ENCODE peak calls at places on chromosome 2, in four cellular contexts. X is upper lobe of left lung, R is HepG2, J is K562. B is an unnamed sample.

GRCh38 chr2:240958366-240959213 is 39.8 kb upstream of the SNED1 start:
- DNase-seq in X (no peak), R (no peak), J (no peak), B (no peak)

GRCh38 chr2:222504191-222504590 is 79.8 kb downstream of the SGPP2 start:
- DNase-seq in X (no peak), R (no peak), J (no peak), B (no peak)

GRCh38 chr2:127187831-127188230 is 32.3 kb downstream of the CYP27C1 start:
- DNase-seq in X (no peak), R (no peak), J (no peak), B (no peak)

GRCh38 chr2:240891492-240892340 is 4.2 kb downstream of the MAB21L4 start:
- DNase-seq in X (no peak), R (no peak), J (no peak), B (no peak)

GRCh38 chr2:209441541-209441940 is 17.7 kb downstream of the MAP2 start:
- DNase-seq in X (no peak), R (no peak), J (no peak), B (no peak)

GRCh38 chr2:50066858-50067257 is 912.5 kb upstream of the FSHR start:
- DNase-seq in X (no peak), R (no peak), J (no peak), B (no peak)

GRCh38 chr2:949384-949893 is 1.2 kb upstream of the SNTG2 start:
- DNase-seq in X (no peak), R (no peak), J (no peak), B (peak)

GRCh38 chr2:115880558-115880957 is 1438.1 kb downstream of the DPP10 start:
- DNase-seq in X (no peak), R (no peak), J (peak), B (no peak)

GRCh38 chr2:84980263-84980983 is 9.5 kb downstream of the KCMF1 start:
- DNase-seq in X (no peak), R (no peak), J (no peak), B (no peak)

GRCh38 chr2:95539836-95540235 is 52.0 kb upstream of the TRIM43 start:
- DNase-seq in X (no peak), R (no peak), J (no peak), B (no peak)

GRCh38 chr2:22697054-22697453 is 687.9 kb upstream of the KLHL29 start:
- DNase-seq in X (no peak), R (no peak), J (no peak), B (no peak)

GRCh38 chr2:56754627-56755026 is 570.8 kb downstream of the CCDC85A start:
- DNase-seq in X (no peak), R (no peak), J (no peak), B (no peak)

GRCh38 chr2:149375801-149376349 is 45.5 kb downstream of the LYPD6 start:
- DNase-seq in X (no peak), R (no peak), J (no peak), B (no peak)

GRCh38 chr2:2107140-2107539 is 223.9 kb downstream of the MYT1L start:
- DNase-seq in X (no peak), R (no peak), J (no peak), B (no peak)

GRCh38 chr2:174778479-174778962 is 14.2 kb upstream of the CHRNA1 start:
- DNase-seq in X (peak), R (peak), J (no peak), B (no peak)

GRCh38 chr2:184031402-184032147 is 566.8 kb upstream of the ZNF804A start:
- DNase-seq in X (no peak), R (no peak), J (no peak), B (no peak)

GRCh38 chr2:20186078-20186854 is 38.7 kb downstream of the SDC1 start:
- DNase-seq in X (peak), R (peak), J (peak), B (no peak)
- H3K27ac ChIP-seq in X (peak), R (peak), J (peak), B (no peak)

DNA sequence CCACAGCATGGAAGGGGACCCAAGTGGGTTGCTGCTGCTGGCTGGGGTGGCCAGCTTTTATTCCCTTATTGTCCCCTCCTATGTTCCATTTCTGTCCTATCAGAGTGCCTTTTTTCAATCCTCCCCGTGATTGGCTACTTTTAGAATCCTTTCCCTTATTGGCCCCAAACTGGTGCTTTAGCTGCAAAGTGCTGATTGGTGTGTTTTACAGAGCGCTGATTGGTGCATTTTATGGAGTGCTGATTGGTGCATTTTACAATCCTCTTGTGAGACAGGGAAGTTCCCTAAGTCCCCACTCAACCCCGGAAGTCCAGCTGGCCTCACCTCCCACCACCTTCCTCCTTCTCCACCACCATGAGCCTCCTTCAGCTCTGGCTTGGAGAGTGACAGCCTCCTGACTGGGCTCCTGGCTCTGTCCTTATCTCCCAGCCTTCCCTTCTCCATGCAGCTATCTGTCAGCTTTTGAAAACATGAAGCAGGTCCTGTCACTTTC is 20.7 kb upstream of the PLB1 start:
- DNase-seq in X (no peak), R (no peak), J (no peak), B (no peak)
- TF ChIP-seq POLR2AphosphoS5 in X (no peak), R (no peak), J (no peak), B (no peak)

GRCh38 chr2:38178556-38179419 is 102.8 kb upstream of the CYP1B1 start:
- DNase-seq in X (peak), R (no peak), J (no peak), B (no peak)
- TF ChIP-seq EP300 in X (no peak), R (no peak), J (no peak), B (no peak)

DNA sequence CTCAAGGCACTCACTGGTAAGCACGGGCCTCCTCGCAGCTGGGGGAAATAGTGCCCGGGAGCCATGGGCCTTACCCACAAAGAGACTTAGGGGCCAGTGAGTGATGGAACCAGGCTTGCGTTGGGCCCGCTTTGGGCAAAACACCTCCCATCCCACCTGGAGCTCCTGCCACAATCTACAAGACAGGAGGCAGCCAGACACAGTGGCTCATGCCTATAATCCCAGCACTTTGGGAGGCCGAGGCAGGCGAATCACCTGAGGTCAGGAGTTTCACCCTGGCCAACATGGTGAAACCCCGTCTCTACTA is 88.2 kb downstream of the TFCP2L1 start:
- DNase-seq in X (no peak), R (no peak), J (no peak), B (no peak)
- H3K27ac ChIP-seq in X (peak), R (no peak), J (no peak), B (peak)

GRCh38 chr2:150517951-150518680 is 30.6 kb upstream of the RND3 start:
- DNase-seq in X (no peak), R (no peak), J (no peak), B (no peak)
- TF ChIP-seq POLR2AphosphoS5 in X (no peak), R (no peak), J (no peak), B (no peak)

GRCh38 chr2:220181158-220181557 is 553.7 kb downstream of the SLC4A3 start:
- DNase-seq in X (no peak), R (no peak), J (no peak), B (no peak)

GRCh38 chr2:220182790-220183189 is 555.4 kb downstream of the SLC4A3 start:
- DNase-seq in X (no peak), R (no peak), J (no peak), B (no peak)

GRCh38 chr2:220174826-220175225 is 547.4 kb downstream of the SLC4A3 start:
- DNase-seq in X (no peak), R (no peak), J (no peak), B (no peak)

GRCh38 chr2:220175967-220176366 is 548.5 kb downstream of the SLC4A3 start:
- DNase-seq in X (no peak), R (no peak), J (no peak), B (no peak)

DNA sequence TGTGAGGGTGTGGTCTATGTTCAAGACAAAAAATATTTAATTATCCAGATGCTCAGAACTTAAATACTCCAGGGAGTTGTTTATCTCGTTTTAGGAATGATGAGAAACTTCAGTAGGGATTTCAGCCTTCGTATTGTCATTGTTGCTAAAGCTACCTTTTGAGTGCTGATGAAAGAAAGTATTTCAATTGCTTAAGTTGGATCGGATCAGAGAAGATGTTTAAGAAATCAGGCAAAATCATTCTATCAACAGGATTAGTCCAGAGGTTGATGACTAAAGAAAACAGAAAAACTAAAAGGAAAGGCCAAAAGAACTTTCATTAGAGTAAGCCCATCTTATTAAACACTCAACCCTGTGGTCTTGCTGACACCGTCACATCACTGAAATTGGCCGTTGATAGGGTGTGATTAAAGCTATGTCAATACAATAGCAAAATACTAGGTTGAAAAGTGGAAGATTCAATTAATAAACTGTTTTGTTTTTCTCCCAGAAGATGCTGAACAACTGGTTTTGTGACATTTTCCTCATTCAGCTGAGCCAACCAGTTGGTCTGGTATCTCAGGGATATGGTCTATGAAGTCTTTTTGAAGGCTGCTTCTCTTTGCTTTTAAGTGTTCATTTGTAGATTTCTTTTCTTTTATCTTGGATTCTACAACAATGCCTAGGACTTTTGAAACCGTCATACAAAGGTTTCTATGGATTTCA is 551.7 kb downstream of the SLC4A3 start:
- DNase-seq in X (no peak), R (no peak), J (no peak), B (no peak)
- TF ChIP-seq EP300 in X (no peak), R (no peak), J (no peak), B (no peak)

GRCh38 chr2:179020156-179020750 is 29.7 kb downstream of the CCDC141 start:
- DNase-seq in X (peak), R (peak), J (peak), B (no peak)
- H3K27ac ChIP-seq in X (no peak), R (no peak), J (no peak), B (no peak)

DNA sequence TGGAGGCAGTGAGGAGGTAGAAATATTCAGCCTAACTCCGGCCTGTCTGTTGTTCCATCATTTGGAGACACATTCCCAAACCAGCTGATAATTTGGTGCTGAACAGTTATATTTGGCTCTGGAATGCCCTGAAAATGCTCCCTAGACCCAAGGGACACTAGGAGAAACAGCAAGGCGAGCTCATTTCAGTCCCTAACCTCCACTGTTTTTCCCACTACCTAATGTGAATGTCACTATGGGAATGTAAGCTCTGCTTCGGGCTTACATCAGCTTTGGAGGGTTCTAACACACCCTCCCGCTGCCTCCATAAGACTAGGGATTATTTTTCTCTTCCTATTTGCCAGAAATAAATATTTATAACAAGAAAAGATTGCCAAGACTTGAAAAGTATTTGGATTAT is 103.5 kb downstream of the ANTXR1 start:
- DNase-seq in X (no peak), R (no peak), J (no peak), B (peak)
- TF ChIP-seq POLR2AphosphoS5 in X (no peak), R (no peak), J (no peak), B (no peak)

DNA sequence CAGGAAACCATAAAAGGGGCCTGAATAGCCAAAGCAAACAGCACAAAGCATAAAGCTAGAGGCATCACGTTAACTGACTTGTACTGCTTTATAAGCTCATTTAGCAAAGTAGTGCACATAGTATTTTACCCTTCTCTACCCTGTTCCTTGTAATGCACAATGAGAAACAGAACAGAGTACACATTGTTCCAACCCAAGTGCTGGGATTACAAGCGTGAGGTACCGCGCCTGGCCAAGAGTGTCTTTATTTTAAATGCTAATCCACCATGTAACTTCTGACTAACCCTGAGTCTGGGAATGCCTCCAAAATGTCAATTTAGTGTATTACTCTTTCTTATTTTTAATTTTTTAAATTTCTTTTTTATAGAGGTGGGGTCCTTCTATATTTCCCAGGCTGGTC is 46.4 kb upstream of the STON1 start:
- DNase-seq in X (no peak), R (no peak), J (no peak), B (no peak)
- TF ChIP-seq EP300 in X (no peak), R (no peak), J (no peak), B (peak)

B was measured in esophagus muscularis mucosa.